ENCODE peak calls at places on chromosomes 4 and X, in eight cellular contexts. R is non-pigmented ciliary epithelial cell; I is upper lobe of right lung; E is stimulated activated CD4-positive, alpha-beta T cell treated with anti-CD3 and anti-CD28 coated beads, Interleukin-4, amount 100 ng/mL, for 4 hours; F is fibroblast of pulmonary artery; N is H9; K is GM12878; X is activated CD8-positive, alpha-beta memory T cell treated with anti-CD3 and anti-CD28 coated beads for 1 hour. T is an unnamed sample.

GRCh38 chr4:164659765-164660164 is 94.2 kb upstream of the SMIM31 start:
- DNase-seq in X (no peak), R (no peak), E (no peak), I (no peak), N (no peak), K (no peak), F (no peak), T (no peak)

GRCh38 chrX:150007356-150007755 is 69.1 kb upstream of the EOLA2 start:
- DNase-seq in I (no peak), F (peak), R (no peak), X (no peak), E (no peak), N (no peak), K (no peak), T (no peak)

GRCh38 chrX:48965959-48966358 is 5.7 kb downstream of the KCND1 start:
- DNase-seq in K (no peak), X (no peak), I (no peak), N (no peak), R (no peak), E (no peak), F (no peak), T (no peak)

GRCh38 chrX:335758-336155 is 17.2 kb upstream of the GTPBP6 start:
- DNase-seq in N (no peak), K (no peak), E (no peak), I (peak), F (no peak), R (no peak), X (no peak), T (no peak)

GRCh38 chrX:68748030-68748429 is 80.8 kb upstream of the EFNB1 start:
- DNase-seq in E (no peak), N (no peak), K (no peak), F (no peak), X (no peak), I (no peak), R (no peak), T (no peak)

GRCh38 chr4:158739600-158739999 is 16.4 kb upstream of the PPID start:
- DNase-seq in X (no peak), F (no peak), K (no peak), I (no peak), N (no peak), E (no peak), R (no peak), T (no peak)

GRCh38 chr4:72827968-72828367 is 241.5 kb downstream of the COX18 start:
- DNase-seq in N (no peak), K (no peak), E (no peak), F (no peak), X (no peak), R (no peak), I (no peak), T (no peak)

GRCh38 chr4:76148142-76148849 is at the start of gene NUP54:
- DNase-seq in X (peak), I (peak), R (peak), K (peak), E (peak), N (peak), F (peak), T (peak)

GRCh38 chr4:23455482-23455881 is 434.4 kb downstream of the PPARGC1A start:
- DNase-seq in I (no peak), X (no peak), N (peak), F (peak), R (no peak), K (no peak), E (no peak), T (peak)

GRCh38 chr4:152485726-152486276 is 50.1 kb downstream of the FBXW7 start:
- DNase-seq in N (no peak), X (no peak), R (peak), K (peak), I (no peak), F (peak), E (no peak), T (no peak)

GRCh38 chr4:112007361-112007760 is 137.9 kb upstream of the FAM241A start:
- DNase-seq in X (no peak), F (no peak), K (no peak), E (no peak), R (no peak), N (no peak), I (no peak), T (no peak)

GRCh38 chr4:75678965-75679364 is 5.8 kb upstream of the G3BP2 start:
- DNase-seq in N (no peak), X (no peak), I (no peak), K (no peak), F (no peak), R (no peak), E (no peak), T (no peak)